ENCODE peak calls at places on chromosome X, in eight cellular contexts. R, H, S, W, K, F, I and V are unnamed samples.

GRCh38 chrX:40106677-40107290 is 9.0 kb upstream of the BCOR start:
- DNase-seq in K (no peak), I (no peak), F (no peak), S (no peak), R (no peak), W (no peak), H (no peak), V (no peak)

GRCh38 chrX:19800821-19801220 is 86.6 kb downstream of the SH3KBP1 start:
- DNase-seq in K (no peak), F (no peak), S (no peak), W (no peak), R (no peak), H (no peak), I (no peak), V (no peak)

GRCh38 chrX:84729408-84729807 is 227.2 kb upstream of the HDX start:
- DNase-seq in I (no peak), F (no peak), H (no peak), W (no peak), S (no peak), R (no peak), K (no peak), V (no peak)

GRCh38 chrX:9337056-9337455 is 127.8 kb upstream of the TBL1X start:
- DNase-seq in S (no peak), R (no peak), I (no peak), W (peak; percentile 59), F (no peak), H (no peak), K (no peak), V (no peak)

GRCh38 chrX:15336023-15336413 is 695 bp upstream of the PIGA start:
- DNase-seq in W (peak; percentile 68), R (peak; percentile 39), I (no peak), S (peak; percentile 87), H (peak; percentile 28), K (no peak), F (peak; percentile 26), V (no peak)

GRCh38 chrX:134294548-134294947 is 57.6 kb downstream of the CCDC160 start:
- DNase-seq in H (no peak), F (peak; percentile 3), S (peak; percentile 11), K (no peak), R (no peak), I (peak; percentile 2), W (no peak), V (no peak)

GRCh38 chrX:153443476-153444332 is 2.2 kb downstream of the TREX2 start:
- DNase-seq in W (no peak), K (no peak), I (peak; percentile 61), S (peak; percentile 6), F (no peak), H (no peak), R (no peak), V (no peak)

GRCh38 chrX:9604111-9604907 is 139.5 kb downstream of the TBL1X start:
- DNase-seq in K (no peak), F (no peak), H (no peak), I (no peak), R (no peak), W (peak; percentile 44), S (no peak), V (no peak)

GRCh38 chrX:100680756-100681155 is 36.8 kb downstream of the SRPX2 start:
- DNase-seq in W (no peak), I (no peak), S (no peak), K (no peak), F (no peak), H (no peak), R (no peak), V (no peak)

GRCh38 chrX:154378059-154378798 is 866 bp upstream of the EMD start:
- DNase-seq in F (no peak), I (no peak), R (peak; percentile 41), K (peak; percentile 30), W (no peak), S (peak; percentile 50), H (no peak), V (no peak)

GRCh38 chrX:71525316-71525715 is 7.6 kb upstream of the OGT start:
- DNase-seq in K (no peak), R (no peak), W (no peak), F (no peak), I (no peak), H (no peak), S (no peak), V (no peak)

GRCh38 chrX:53082773-53083616 is 828 bp downstream of the TSPYL2 start:
- DNase-seq in F (no peak), H (no peak), R (no peak), K (no peak), I (no peak), S (no peak), W (no peak), V (no peak)

GRCh38 chrX:24153175-24153795 is 3.8 kb downstream of the ZFX start:
- DNase-seq in R (no peak), W (no peak), H (no peak), S (peak; percentile 56), F (peak; percentile 35), I (no peak), K (no peak), V (no peak)